ENCODE peak calls at places on chromosomes 1 and 21, in four cellular contexts. Z is GM12878, W is stomach, H is uterus. R is an unnamed sample.
A peak's percentile ranks its signal among the peaks of the same experiment; 100 is the strongest.

GRCh38 chr1:15248238-15248637 is 1.2 kb downstream of the FHAD1 start:
- DNase-seq in Z (no peak), W (no peak), H (no peak), R (no peak)

GRCh38 chr1:214846971-214847810 is 235.3 kb upstream of the KCNK2 start:
- DNase-seq in Z (no peak), W (no peak), H (no peak), R (no peak)

GRCh38 chr1:42037586-42037985 is 115.6 kb upstream of the GUCA2B start:
- DNase-seq in Z (no peak), W (no peak), H (no peak), R (no peak)

GRCh38 chr1:1361982-1362423 is 3.6 kb upstream of the MXRA8 start:
- DNase-seq in Z (no peak), W (no peak), H (peak; percentile 56), R (no peak)

GRCh38 chr1:68361511-68361910 is 88.2 kb downstream of the RPE65 start:
- DNase-seq in Z (no peak), W (no peak), H (no peak), R (no peak)

GRCh38 chr1:204929487-204930185 is 59.0 kb downstream of the NFASC start:
- DNase-seq in Z (no peak), W (no peak), H (no peak), R (no peak)

GRCh38 chr1:66312316-66312715 is 221.6 kb upstream of the SGIP1 start:
- DNase-seq in Z (no peak), W (no peak), H (no peak), R (no peak)

GRCh38 chr1:119316870-119317416 is 51.6 kb upstream of the HAO2 start:
- DNase-seq in Z (no peak), W (no peak), H (no peak), R (no peak)

GRCh38 chr1:154499446-154499845 is 2.6 kb upstream of the TDRD10 start:
- DNase-seq in Z (no peak), W (no peak), H (no peak), R (no peak)

GRCh38 chr1:156238248-156238647 is 3.7 kb upstream of the BGLAP start:
- DNase-seq in Z (no peak), W (no peak), H (no peak), R (no peak)

GRCh38 chr1:9321480-9321849 is 28.8 kb downstream of the SPSB1 start:
- DNase-seq in Z (no peak), W (no peak), H (peak; percentile 60), R (no peak)

GRCh38 chr1:24321712-24322635 is 2.8 kb downstream of the GRHL3 start:
- DNase-seq in Z (no peak), W (peak; percentile 63), H (peak; percentile 31), R (peak; percentile 11)

GRCh38 chr1:245807306-245807705 is 652.5 kb downstream of the KIF26B start:
- DNase-seq in Z (peak; percentile 80), W (no peak), H (no peak), R (no peak)

GRCh38 chr1:61776091-61776490 is 33.8 kb downstream of the PATJ start:
- DNase-seq in Z (no peak), W (no peak), H (no peak), R (no peak)

GRCh38 chr1:35860680-35861079 is 22.3 kb upstream of the AGO1 start:
- DNase-seq in Z (no peak), W (no peak), H (no peak), R (no peak)

GRCh38 chr1:192256674-192257334 is 60.0 kb upstream of the RGS21 start:
- DNase-seq in Z (no peak), W (no peak), H (no peak), R (no peak)

GRCh38 chr1:209406111-209406654 is 177.3 kb upstream of the CAMK1G start:
- DNase-seq in Z (no peak), W (no peak), H (no peak), R (no peak)

GRCh38 chr1:54653036-54653435 is 11.4 kb downstream of the MROH7 start:
- DNase-seq in Z (no peak), W (no peak), H (no peak), R (no peak)

GRCh38 chr1:1021010-1021845 is 1.3 kb downstream of the AGRN start:
- DNase-seq in Z (no peak), W (peak; percentile 80), H (no peak), R (peak; percentile 85)

GRCh38 chr1:24058671-24059455 is 53.1 kb downstream of the MYOM3 start:
- DNase-seq in Z (no peak), W (no peak), H (no peak), R (no peak)

GRCh38 chr1:108011295-108011694 is 46.3 kb upstream of the VAV3 start:
- DNase-seq in Z (no peak), W (no peak), H (no peak), R (no peak)

GRCh38 chr1:22418852-22419480 is 32.7 kb upstream of the ZBTB40 start:
- DNase-seq in Z (peak; percentile 7), W (no peak), H (no peak), R (no peak)

GRCh38 chr1:145953861-145954260 is 4.0 kb downstream of the LIX1L start:
- DNase-seq in Z (no peak), W (no peak), H (no peak), R (no peak)

GRCh38 chr1:170670751-170671628 is 7.1 kb downstream of the PRRX1 start:
- DNase-seq in Z (no peak), W (no peak), H (peak; percentile 84), R (peak; percentile 75)

GRCh38 chr1:223772771-223773160 is 60.4 kb downstream of the CAPN2 start:
- DNase-seq in Z (no peak), W (no peak), H (no peak), R (no peak)

GRCh38 chr1:15014521-15014920 is 139.0 kb upstream of the TMEM51 start:
- DNase-seq in Z (no peak), W (no peak), H (no peak), R (no peak)

GRCh38 chr1:17915511-17916205 is 160.5 kb downstream of the ACTL8 start:
- DNase-seq in Z (no peak), W (no peak), H (no peak), R (no peak)

GRCh38 chr1:69706473-69706872 is 138.8 kb downstream of the LRRC7 start:
- DNase-seq in Z (no peak), W (no peak), H (no peak), R (no peak)

GRCh38 chr21:31798842-31799691 is 67.1 kb upstream of the SCAF4 start:
- DNase-seq in Z (no peak), W (no peak), H (no peak), R (no peak)

GRCh38 chr1:42966688-42967609 is 8.3 kb upstream of the SLC2A1 start:
- DNase-seq in Z (no peak), W (peak; percentile 72), H (no peak), R (no peak)

GRCh38 chr1:11314959-11315358 is 42.0 kb downstream of the UBIAD1 start:
- DNase-seq in Z (no peak), W (no peak), H (peak; percentile 27), R (no peak)

GRCh38 chr21:45228171-45228641 is 59.5 kb downstream of the POFUT2 start:
- DNase-seq in Z (no peak), W (no peak), H (peak; percentile 54), R (no peak)

GRCh38 chr1:224791362-224791941 is 138.0 kb upstream of the DNAH14 start:
- DNase-seq in Z (no peak), W (no peak), H (no peak), R (no peak)

GRCh38 chr1:64823691-64824476 is 79.0 kb downstream of the RAVER2 start:
- DNase-seq in Z (peak; percentile 11), W (peak; percentile 75), H (peak; percentile 77), R (peak; percentile 42)

GRCh38 chr1:214466759-214467585 is 84.4 kb downstream of the PTPN14 start:
- DNase-seq in Z (no peak), W (peak; percentile 55), H (no peak), R (no peak)

GRCh38 chr1:65323246-65323645 is 13.9 kb downstream of the DNAJC6 start:
- DNase-seq in Z (no peak), W (no peak), H (no peak), R (no peak)

GRCh38 chr1:158179301-158180041 is 1.2 kb upstream of the CD1D start:
- DNase-seq in Z (no peak), W (no peak), H (no peak), R (no peak)

GRCh38 chr1:232553809-232554208 is 76.1 kb downstream of the SIPA1L2 start:
- DNase-seq in Z (no peak), W (no peak), H (no peak), R (no peak)

GRCh38 chr21:43736224-43736883 is 17.4 kb downstream of the PDXK start:
- DNase-seq in Z (no peak), W (no peak), H (no peak), R (no peak)

GRCh38 chr21:38298833-38299232 is 42.0 kb downstream of the KCNJ15 start:
- DNase-seq in Z (no peak), W (no peak), H (no peak), R (no peak)

GRCh38 chr21:38299651-38300050 is 42.9 kb downstream of the KCNJ15 start:
- DNase-seq in Z (no peak), W (no peak), H (no peak), R (no peak)

GRCh38 chr21:38295997-38296764 is 39.4 kb downstream of the KCNJ15 start:
- DNase-seq in Z (no peak), W (no peak), H (no peak), R (no peak)

GRCh38 chr21:38297871-38298270 is 41.1 kb downstream of the KCNJ15 start:
- DNase-seq in Z (no peak), W (no peak), H (no peak), R (no peak)

GRCh38 chr21:38297193-38297592 is 40.4 kb downstream of the KCNJ15 start:
- DNase-seq in Z (no peak), W (no peak), H (no peak), R (no peak)
- H3K27ac ChIP-seq in Z (no peak overlapping the region), W (peak overlapping the region; percentile 41), H (no peak overlapping the region), R (no peak overlapping the region)

DNA sequence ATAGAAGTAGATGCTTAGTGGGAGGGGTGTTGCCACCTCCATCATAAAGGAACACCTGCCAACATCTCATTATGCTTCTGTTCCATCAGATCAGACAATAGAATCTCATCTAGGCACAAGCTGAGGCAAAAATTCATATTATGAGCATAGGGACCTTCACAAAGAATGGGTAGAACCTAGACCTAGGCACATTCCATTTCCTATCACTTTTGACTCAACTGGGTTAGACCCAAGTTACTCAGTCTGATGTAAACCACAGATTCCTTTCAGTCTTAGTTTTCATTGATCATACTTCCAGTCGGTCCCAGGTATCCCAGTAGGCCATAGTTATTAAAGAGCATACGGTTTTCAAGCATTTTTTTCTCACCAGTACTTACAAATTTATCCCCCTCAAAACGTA is 21.7 kb downstream of the XCL1 start:
- DNase-seq in Z (no peak), W (no peak), H (no peak), R (no peak)
- H3K9me3 ChIP-seq in Z (no peaks in the 10 kb centered on the region), W (no peaks in the 10 kb centered on the region), H (no peaks in the 10 kb centered on the region), R (no peaks in the 10 kb centered on the region)

GRCh38 chr1:196302981-196303380 is 305.3 kb downstream of the KCNT2 start:
- DNase-seq in Z (no peak), W (no peak), H (no peak), R (no peak)
- H3K27ac ChIP-seq in Z (no peak overlapping the region), W (no peak overlapping the region), H (no peak overlapping the region), R (no peak overlapping the region)

GRCh38 chr21:23401278-23401677 is 2206.0 kb downstream of the MRPL39 start:
- DNase-seq in Z (no peak), W (no peak), H (no peak), R (no peak)
- H3K9me3 ChIP-seq in Z (no peaks in the 10 kb centered on the region), W (no peaks in the 10 kb centered on the region), H (no peaks in the 10 kb centered on the region), R (no peaks in the 10 kb centered on the region)

DNA sequence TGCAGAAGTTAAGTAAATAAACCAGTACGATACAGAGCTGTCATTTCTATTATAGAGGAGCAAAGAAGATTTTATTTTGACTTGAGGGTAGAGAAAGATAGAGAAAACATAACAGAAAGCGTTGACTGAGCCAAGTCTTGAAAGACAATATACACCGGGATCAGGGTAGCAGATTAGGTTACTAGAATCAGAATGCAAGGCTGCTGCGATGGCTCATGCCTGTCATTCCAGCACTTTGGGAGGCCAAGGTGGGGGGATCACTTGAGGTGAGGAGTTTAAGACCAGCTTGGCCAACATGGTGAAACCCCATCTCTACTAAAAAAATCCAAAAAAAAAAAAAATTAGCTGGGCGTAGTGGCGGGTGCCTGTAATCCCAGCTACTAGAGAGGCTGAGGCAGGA is 10.1 kb upstream of the ABCD3 start:
- DNase-seq in Z (no peak), W (no peak), H (no peak), R (no peak)
- H3K27ac ChIP-seq in Z (no peak overlapping the region), W (no peak overlapping the region), H (no peak overlapping the region), R (no peak overlapping the region)

R was measured in pancreas.